ENCODE peak calls at places on chromosomes 11 and 22, in eight cellular contexts. U is endodermal cell, Q is ovary, Z is prostate gland, C is transverse colon, E is tibial artery, L is A673, F is thoracic aorta. V is an unnamed sample.

GRCh38 chr11:64854534-64855502 is 10.4 kb upstream of the CDC42BPG start:
- DNase-seq in E (peak; percentile 90), Z (no peak), U (peak; percentile 79), F (peak; percentile 88), L (peak; percentile 87), C (peak; percentile 85), Q (peak; percentile 74), V (peak; percentile 75)

GRCh38 chr22:44595841-44596341 is 97.9 kb upstream of the RTL6 start:
- DNase-seq in U (no peak), E (no peak), Z (no peak), F (no peak), Q (no peak), C (no peak), L (peak; percentile 33), V (no peak)

GRCh38 chr11:64372802-64373597 is 14.0 kb downstream of the RPS6KA4 start:
- DNase-seq in Q (peak; percentile 47), Z (no peak), L (peak; percentile 97), C (no peak), F (no peak), E (no peak), U (peak; percentile 90), V (no peak)

GRCh38 chr11:20596629-20597129 is 2.7 kb upstream of the SLC6A5 start:
- DNase-seq in E (no peak), L (no peak), U (peak; percentile 86), Z (no peak), F (no peak), C (no peak), Q (no peak), V (no peak)

GRCh38 chr11:80436547-80436946 is 995.7 kb upstream of the TENM4 start:
- DNase-seq in E (no peak), Q (no peak), F (no peak), C (no peak), Z (no peak), L (no peak), U (no peak), V (no peak)

GRCh38 chr11:78630561-78631303 is 56.1 kb upstream of the NARS2 start:
- DNase-seq in U (no peak), E (no peak), C (no peak), F (no peak), Q (no peak), L (no peak), Z (no peak), V (no peak)

GRCh38 chr11:128709402-128709801 is 15.5 kb downstream of the FLI1 start:
- DNase-seq in E (no peak), C (no peak), U (peak; percentile 70), Q (no peak), F (no peak), Z (no peak), L (peak; percentile 72), V (no peak)

GRCh38 chr11:102120006-102120405 is 9.8 kb downstream of the YAP1 start:
- DNase-seq in L (no peak), F (no peak), Q (no peak), U (no peak), C (no peak), E (no peak), Z (no peak), V (no peak)

GRCh38 chr22:38773363-38773946 is 17.7 kb upstream of the SUN2 start:
- DNase-seq in L (no peak), C (no peak), E (no peak), Q (no peak), U (no peak), F (no peak), Z (no peak), V (no peak)

GRCh38 chr11:6269994-6270393 is 10.4 kb downstream of the CCKBR start:
- DNase-seq in E (no peak), C (no peak), U (peak; percentile 64), Z (no peak), F (no peak), L (no peak), Q (no peak), V (no peak)
- TF ChIP-seq CTCF in E (no peak), C (no peak), U (peak; percentile 60), Z (no peak), F (no peak), L (peak; percentile 26), Q (no peak), V (no peak)

GRCh38 chr22:25019427-25020184 is 67.1 kb downstream of the KIAA1671 start:
- DNase-seq in L (no peak), Z (no peak), F (no peak), C (no peak), E (no peak), Q (no peak), U (no peak), V (no peak)
- H3K9me3 ChIP-seq in L (no peaks in the 10 kb centered on the region), Z (no peaks in the 10 kb centered on the region), F (no peaks in the 10 kb centered on the region), C (no peaks in the 10 kb centered on the region), E (no peaks in the 10 kb centered on the region), Q (no peaks in the 10 kb centered on the region), U (peaks cover 9% of the 10 kb centered on the region), V (no peaks in the 10 kb centered on the region)

GRCh38 chr11:72680624-72681158 is 6.5 kb upstream of the PDE2A start:
- DNase-seq in L (no peak), U (no peak), C (no peak), F (no peak), Z (no peak), Q (no peak), E (no peak), V (no peak)

GRCh38 chr11:72683782-72684200 is 9.6 kb upstream of the PDE2A start:
- DNase-seq in C (peak; percentile 60), U (peak; percentile 98), Q (peak; percentile 82), Z (peak; percentile 49), F (no peak), L (peak; percentile 68), E (peak; percentile 76), V (no peak)

GRCh38 chr11:72679869-72680268 is 5.6 kb upstream of the PDE2A start:
- DNase-seq in Z (no peak), F (no peak), U (no peak), C (no peak), E (no peak), L (no peak), Q (no peak), V (no peak)

GRCh38 chr11:72682238-72682872 is 8.1 kb upstream of the PDE2A start:
- DNase-seq in Q (no peak), F (no peak), L (no peak), E (no peak), U (no peak), Z (no peak), C (no peak), V (no peak)

DNA sequence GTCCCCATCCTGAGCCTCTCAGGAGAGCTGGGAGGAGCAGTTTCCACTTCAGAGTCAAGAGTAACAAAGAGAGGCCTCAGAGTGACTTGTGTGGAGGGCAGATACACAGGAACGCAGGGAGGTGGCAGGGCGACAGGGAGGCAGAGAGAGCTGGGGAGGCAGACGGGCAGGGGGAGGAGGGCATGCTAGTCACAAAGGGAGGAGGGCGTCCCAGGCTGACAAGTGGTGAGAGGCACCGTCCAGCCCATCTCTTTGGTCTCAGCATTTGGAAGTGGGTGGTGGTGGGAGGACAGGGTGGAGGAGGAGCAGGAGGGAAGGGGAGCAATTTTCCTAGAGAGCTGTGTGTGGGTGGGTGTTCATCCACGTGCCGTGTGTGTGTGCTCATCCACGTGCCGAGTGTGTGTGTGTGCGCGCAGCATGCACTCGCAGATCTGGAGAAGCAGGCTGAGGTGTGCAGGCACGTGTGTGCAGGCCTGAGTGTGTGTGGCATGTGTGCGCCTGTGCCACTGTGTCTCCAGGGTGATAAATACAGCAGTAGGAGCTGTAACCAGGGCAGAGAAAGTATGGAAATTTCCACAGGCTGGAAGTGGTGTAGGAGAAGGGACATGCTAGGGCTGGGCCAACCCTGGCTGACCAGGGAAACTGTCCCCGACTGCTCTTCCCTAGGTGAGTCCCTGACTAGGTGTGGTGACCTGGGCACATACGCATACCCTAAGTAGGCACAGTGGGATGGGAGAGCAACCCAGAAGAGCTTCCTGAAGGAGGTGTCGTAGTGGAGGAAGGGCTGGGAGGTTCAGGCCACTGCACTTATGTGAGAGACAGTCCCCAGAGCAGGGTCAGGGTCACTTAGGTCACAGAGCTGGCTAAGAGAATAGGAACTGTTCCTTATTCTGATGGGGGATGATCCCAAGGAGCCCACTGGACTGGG is 7.3 kb upstream of the PDE2A start:
- DNase-seq in Z (no peak), E (no peak), L (no peak), Q (no peak), U (no peak), C (no peak), F (no peak), V (no peak)
- TF ChIP-seq CTCF in Z (no peak), E (no peak), L (no peak), Q (no peak), U (no peak), C (no peak), F (no peak), V (no peak)

GRCh38 chr22:48004038-48004437 is 1241.6 kb downstream of the TBC1D22A start:
- DNase-seq in E (no peak), Z (no peak), U (peak; percentile 63), F (no peak), C (no peak), L (no peak), Q (no peak), V (no peak)
- H3K9me3 ChIP-seq in E (no peaks in the 10 kb centered on the region), Z (no peaks in the 10 kb centered on the region), U (peaks cover 13% of the 10 kb centered on the region), F (no peaks in the 10 kb centered on the region), C (no peaks in the 10 kb centered on the region), L (no peaks in the 10 kb centered on the region), Q (no peaks in the 10 kb centered on the region), V (no peaks in the 10 kb centered on the region)

GRCh38 chr22:49229483-49230193 is 598.0 kb downstream of the BRD1 start:
- DNase-seq in U (no peak), F (no peak), C (no peak), E (no peak), L (no peak), Z (peak; percentile 1), Q (no peak), V (no peak)
- TF ChIP-seq CTCF in U (no peak), F (no peak), C (no peak), E (no peak), L (no peak), Z (no peak), Q (no peak), V (no peak)

GRCh38 chr22:49574205-49574604 is 253.5 kb downstream of the BRD1 start:
- DNase-seq in Q (peak; percentile 11), U (peak; percentile 14), E (no peak), Z (no peak), C (peak; percentile 4), L (no peak), F (no peak), V (no peak)
- H3K9me3 ChIP-seq in Q (no peaks in the 10 kb centered on the region), U (no peaks in the 10 kb centered on the region), E (no peaks in the 10 kb centered on the region), Z (no peaks in the 10 kb centered on the region), C (no peaks in the 10 kb centered on the region), L (no peaks in the 10 kb centered on the region), F (no peaks in the 10 kb centered on the region), V (no peaks in the 10 kb centered on the region)

V was measured in mucosa of descending colon.